ENCODE peak calls at places on chromosomes 7 and 10, in eight cellular contexts. X is skeletal muscle cell; K is brain microvascular endothelial cell; M is NCI-H2081 treated with DMSO at 0.1 percent for 48 hours; L is CD4-positive, CD25-positive, alpha-beta regulatory T cell; R is HTR-8/SVneo; I is ecto neural progenitor cell; G is activated naive CD8-positive, alpha-beta T cell treated with anti-CD3 and anti-CD28 coated beads, Interleukin-2, amount 50 U/mL, for 24 hours. F is an unnamed sample.

GRCh38 chr7:95045236-95045923 is 138.0 kb downstream of the PPP1R9A start:
- DNase-seq in M (no peak), R (no peak), X (no peak), G (no peak), K (peak; percentile 36), I (no peak), L (no peak), F (peak; percentile 2)

GRCh38 chr7:152158801-152159587 is 133.5 kb downstream of the GALNT11 start:
- DNase-seq in R (no peak), M (no peak), X (no peak), L (no peak), G (no peak), I (no peak), K (no peak), F (no peak)

GRCh38 chr10:44818721-44819127 is 92.4 kb upstream of the TMEM72 start:
- DNase-seq in M (no peak), X (no peak), L (no peak), K (no peak), I (no peak), G (no peak), R (no peak), F (no peak)

GRCh38 chr7:15000157-15000556 is 97.6 kb upstream of the DGKB start:
- DNase-seq in L (no peak), M (no peak), G (no peak), X (no peak), K (no peak), I (no peak), R (no peak), F (no peak)

GRCh38 chr7:101177644-101178043 is 2.4 kb downstream of the NAT16 start:
- DNase-seq in L (no peak), G (no peak), R (no peak), X (no peak), M (no peak), K (no peak), I (no peak), F (no peak)

GRCh38 chr10:46033602-46034011 is 3.2 kb upstream of the NCOA4 start:
- DNase-seq in K (peak; percentile 77), M (no peak), R (peak; percentile 32), X (peak; percentile 61), G (no peak), L (no peak), I (no peak), F (no peak)

GRCh38 chr7:158613481-158613880 is 25.9 kb upstream of the PTPRN2 start:
- DNase-seq in K (no peak), I (no peak), L (peak; percentile 7), X (no peak), G (no peak), M (peak; percentile 29), R (no peak), F (no peak)

GRCh38 chr7:107980671-107981190 is 22.2 kb downstream of the LAMB1 start:
- DNase-seq in X (no peak), K (no peak), R (no peak), G (no peak), L (no peak), I (no peak), M (no peak), F (no peak)

GRCh38 chr7:122299935-122300606 is 4.5 kb downstream of the FEZF1 start:
- DNase-seq in X (no peak), K (no peak), I (peak; percentile 71), G (no peak), L (no peak), M (no peak), R (no peak), F (no peak)

GRCh38 chr10:34996843-34997242 is 93.3 kb downstream of the CUL2 start:
- DNase-seq in R (no peak), K (peak; percentile 57), G (no peak), M (no peak), I (no peak), X (no peak), L (no peak), F (no peak)

GRCh38 chr7:105219771-105220160 is 169.0 kb downstream of the SRPK2 start:
- DNase-seq in K (peak; percentile 37), L (no peak), M (no peak), R (no peak), X (no peak), G (no peak), I (no peak), F (no peak)

GRCh38 chr7:159144756-159145543 is at the start of gene VIPR2:
- DNase-seq in R (no peak), X (no peak), K (no peak), M (no peak), G (peak; percentile 20), L (peak; percentile 9), I (peak; percentile 59), F (no peak)

GRCh38 chr7:27901028-27901760 is 161.2 kb downstream of the TAX1BP1 start:
- DNase-seq in I (no peak), X (peak; percentile 34), M (no peak), R (no peak), L (peak; percentile 40), G (no peak), K (peak; percentile 59), F (no peak)

GRCh38 chr7:47759056-47759706 is 177.3 kb upstream of the TNS3 start:
- DNase-seq in I (no peak), M (no peak), X (no peak), L (no peak), K (no peak), R (no peak), G (no peak), F (no peak)

GRCh38 chr10:118798186-118798811 is 43.5 kb upstream of the CACUL1 start:
- DNase-seq in I (no peak), K (peak; percentile 63), M (no peak), X (peak; percentile 19), L (no peak), R (peak; percentile 23), G (no peak), F (no peak)

GRCh38 chr7:87510430-87510875 is 35.0 kb upstream of the ABCB4 start:
- DNase-seq in M (peak; percentile 11), X (no peak), K (no peak), G (no peak), I (no peak), R (no peak), L (no peak), F (no peak)

GRCh38 chr7:1950623-1951523 is 280.8 kb downstream of the ELFN1 start:
- DNase-seq in G (no peak), M (no peak), R (no peak), K (no peak), I (no peak), X (no peak), L (no peak), F (no peak)

GRCh38 chr7:115297651-115298050 is 375.8 kb downstream of the MDFIC start:
- DNase-seq in G (no peak), M (no peak), R (no peak), L (no peak), I (no peak), K (peak; percentile 98), X (peak; percentile 69), F (no peak)

GRCh38 chr10:91090761-91091529 is 129.5 kb upstream of the PCGF5 start:
- DNase-seq in R (peak; percentile 14), K (peak; percentile 11), I (no peak), X (no peak), M (no peak), L (no peak), G (no peak), F (no peak)

GRCh38 chr10:107653832-107654287 is 489.4 kb upstream of the SORCS1 start:
- DNase-seq in K (peak; percentile 0), L (no peak), G (no peak), R (no peak), I (no peak), M (no peak), X (peak; percentile 8), F (peak; percentile 54)

GRCh38 chr10:107614939-107615665 is 450.6 kb upstream of the SORCS1 start:
- DNase-seq in L (no peak), R (no peak), I (no peak), X (no peak), K (peak; percentile 6), G (no peak), M (no peak), F (no peak)

F was measured in NCI-H1694.